ENCODE peak calls at places on chromosomes 5 and 9, in five cellular contexts. One of them, this sample, is unnamed.

GRCh38 chr5:79091064-79091463 is 20.5 kb upstream of the BHMT start:
- DNase-seq in fibroblast of lung: no peak
- DNase-seq in brain microvascular endothelial cell: no peak
- DNase-seq in Peyer's patch: no peak
- DNase-seq in choroid plexus epithelial cell: peak; percentile 13
- DNase-seq in this sample: no peak

GRCh38 chr5:173016621-173017046 is 33.1 kb downstream of the ATP6V0E1 start:
- DNase-seq in Peyer's patch: no peak
- DNase-seq in fibroblast of lung: peak; percentile 87
- DNase-seq in choroid plexus epithelial cell: peak; percentile 75
- DNase-seq in brain microvascular endothelial cell: peak; percentile 62
- DNase-seq in this sample: peak; percentile 82

GRCh38 chr5:123916331-123917121 is 404.5 kb downstream of the CSNK1G3 start:
- DNase-seq in Peyer's patch: no peak
- DNase-seq in brain microvascular endothelial cell: peak; percentile 4
- DNase-seq in fibroblast of lung: peak; percentile 95
- DNase-seq in choroid plexus epithelial cell: peak; percentile 72
- DNase-seq in this sample: peak; percentile 38

GRCh38 chr5:56711191-56711590 is 104.2 kb upstream of the MAP3K1 start:
- DNase-seq in choroid plexus epithelial cell: peak; percentile 54
- DNase-seq in Peyer's patch: no peak
- DNase-seq in brain microvascular endothelial cell: peak; percentile 60
- DNase-seq in fibroblast of lung: peak; percentile 78
- DNase-seq in this sample: peak; percentile 28

GRCh38 chr5:144684899-144685298 is 514.2 kb downstream of the KCTD16 start:
- DNase-seq in choroid plexus epithelial cell: no peak
- DNase-seq in Peyer's patch: no peak
- DNase-seq in brain microvascular endothelial cell: no peak
- DNase-seq in fibroblast of lung: no peak
- DNase-seq in this sample: no peak

GRCh38 chr9:20314981-20315380 is 307.3 kb downstream of the MLLT3 start:
- DNase-seq in fibroblast of lung: no peak
- DNase-seq in choroid plexus epithelial cell: no peak
- DNase-seq in brain microvascular endothelial cell: no peak
- DNase-seq in Peyer's patch: no peak
- DNase-seq in this sample: no peak

GRCh38 chr9:34123682-34124081 is 2.8 kb downstream of the DCAF12 start:
- DNase-seq in fibroblast of lung: no peak
- DNase-seq in Peyer's patch: peak; percentile 73
- DNase-seq in choroid plexus epithelial cell: no peak
- DNase-seq in brain microvascular endothelial cell: no peak
- DNase-seq in this sample: no peak

GRCh38 chr9:126611188-126611587 is 2.5 kb upstream of the LMX1B start:
- DNase-seq in fibroblast of lung: no peak
- DNase-seq in brain microvascular endothelial cell: no peak
- DNase-seq in Peyer's patch: no peak
- DNase-seq in choroid plexus epithelial cell: no peak
- DNase-seq in this sample: no peak

GRCh38 chr5:142886211-142886610 is 116.0 kb downstream of the ARHGAP26 start:
- DNase-seq in fibroblast of lung: peak; percentile 64
- DNase-seq in Peyer's patch: no peak
- DNase-seq in choroid plexus epithelial cell: peak; percentile 31
- DNase-seq in brain microvascular endothelial cell: peak; percentile 35
- DNase-seq in this sample: no peak

GRCh38 chr9:131845286-131846011 is 105.6 kb upstream of the RAPGEF1 start:
- DNase-seq in Peyer's patch: no peak
- DNase-seq in brain microvascular endothelial cell: no peak
- DNase-seq in choroid plexus epithelial cell: no peak
- DNase-seq in fibroblast of lung: no peak
- DNase-seq in this sample: no peak

GRCh38 chr5:180830253-180831138 is 27.9 kb upstream of the MGAT1 start:
- DNase-seq in choroid plexus epithelial cell: peak; percentile 60
- DNase-seq in Peyer's patch: peak; percentile 91
- DNase-seq in fibroblast of lung: no peak
- DNase-seq in brain microvascular endothelial cell: no peak
- DNase-seq in this sample: peak; percentile 49

GRCh38 chr5:180825768-180826525 is 23.3 kb upstream of the MGAT1 start:
- DNase-seq in choroid plexus epithelial cell: peak; percentile 71
- DNase-seq in Peyer's patch: peak; percentile 89
- DNase-seq in brain microvascular endothelial cell: peak; percentile 87
- DNase-seq in fibroblast of lung: peak; percentile 77
- DNase-seq in this sample: peak; percentile 83

GRCh38 chr5:180832638-180833068 is 28.4 kb downstream of the ZFP62 start:
- DNase-seq in fibroblast of lung: no peak
- DNase-seq in Peyer's patch: peak; percentile 74
- DNase-seq in brain microvascular endothelial cell: no peak
- DNase-seq in choroid plexus epithelial cell: no peak
- DNase-seq in this sample: no peak

GRCh38 chr5:180829711-180830110 is 27.1 kb upstream of the MGAT1 start:
- DNase-seq in Peyer's patch: no peak
- DNase-seq in brain microvascular endothelial cell: no peak
- DNase-seq in fibroblast of lung: no peak
- DNase-seq in choroid plexus epithelial cell: no peak
- DNase-seq in this sample: no peak

GRCh38 chr5:180831139-180832080 is 28.8 kb upstream of the MGAT1 start:
- DNase-seq in fibroblast of lung: peak; percentile 68
- DNase-seq in brain microvascular endothelial cell: peak; percentile 49
- DNase-seq in Peyer's patch: peak; percentile 95
- DNase-seq in choroid plexus epithelial cell: peak; percentile 74
- DNase-seq in this sample: peak; percentile 79
- TF ChIP-seq CTCF in fibroblast of lung: no peak
- TF ChIP-seq CTCF in brain microvascular endothelial cell: no peak
- TF ChIP-seq CTCF in Peyer's patch: no peak
- TF ChIP-seq CTCF in choroid plexus epithelial cell: no peak
- TF ChIP-seq CTCF in this sample: no peak

DNA sequence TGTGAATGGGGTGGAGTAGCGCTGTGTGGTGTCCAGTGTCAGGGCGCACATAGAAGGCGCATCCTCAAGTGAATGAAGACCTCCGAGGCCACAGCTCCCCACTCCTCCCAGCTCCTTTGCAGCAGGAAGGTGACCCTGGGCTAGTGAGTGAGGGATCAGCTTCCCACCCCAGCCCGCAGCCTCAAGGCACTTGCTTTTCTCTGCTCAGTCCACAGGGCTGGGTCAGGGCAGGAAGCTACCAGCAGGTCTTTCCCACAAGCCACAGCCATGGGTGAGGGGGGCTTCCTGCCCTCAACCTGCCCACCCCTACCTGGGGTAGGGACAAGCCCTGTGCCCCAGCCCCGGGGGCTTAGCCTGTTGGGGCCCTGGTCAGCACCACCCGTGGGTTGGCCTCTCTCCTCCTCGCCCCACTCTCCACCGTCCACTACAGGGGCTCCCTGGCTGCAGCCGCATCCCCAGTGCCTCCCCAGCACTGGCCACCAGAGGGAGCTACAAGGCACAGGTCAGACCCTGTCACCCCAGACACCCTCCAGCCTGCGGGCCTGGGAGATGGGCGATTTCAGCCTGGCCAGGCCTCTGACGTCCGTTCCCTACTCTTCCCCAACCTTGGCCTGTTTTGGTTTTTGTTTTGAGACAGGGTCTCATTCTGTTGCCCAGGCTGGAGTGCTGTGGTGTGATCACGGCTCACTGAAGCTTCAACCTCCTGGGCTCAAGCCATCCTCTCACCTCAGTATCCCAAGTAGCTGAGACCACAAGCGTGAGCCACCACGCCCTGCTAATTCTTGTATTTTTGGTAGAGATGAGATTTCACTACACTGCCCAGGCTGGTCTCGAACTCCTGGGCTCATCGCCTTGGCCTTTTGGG is 1.3 kb upstream of the ABCA2 start:
- DNase-seq in fibroblast of lung: peak; percentile 26
- DNase-seq in choroid plexus epithelial cell: peak; percentile 57
- DNase-seq in brain microvascular endothelial cell: peak; percentile 49
- DNase-seq in Peyer's patch: peak; percentile 91
- DNase-seq in this sample: peak; percentile 63
- H3K4me3 ChIP-seq in fibroblast of lung: no peak overlapping the region
- H3K4me3 ChIP-seq in choroid plexus epithelial cell: no peak overlapping the region
- H3K4me3 ChIP-seq in brain microvascular endothelial cell: no peak overlapping the region
- H3K4me3 ChIP-seq in Peyer's patch: peak overlapping the region; percentile 86
- H3K4me3 ChIP-seq in this sample: no peak overlapping the region

DNA sequence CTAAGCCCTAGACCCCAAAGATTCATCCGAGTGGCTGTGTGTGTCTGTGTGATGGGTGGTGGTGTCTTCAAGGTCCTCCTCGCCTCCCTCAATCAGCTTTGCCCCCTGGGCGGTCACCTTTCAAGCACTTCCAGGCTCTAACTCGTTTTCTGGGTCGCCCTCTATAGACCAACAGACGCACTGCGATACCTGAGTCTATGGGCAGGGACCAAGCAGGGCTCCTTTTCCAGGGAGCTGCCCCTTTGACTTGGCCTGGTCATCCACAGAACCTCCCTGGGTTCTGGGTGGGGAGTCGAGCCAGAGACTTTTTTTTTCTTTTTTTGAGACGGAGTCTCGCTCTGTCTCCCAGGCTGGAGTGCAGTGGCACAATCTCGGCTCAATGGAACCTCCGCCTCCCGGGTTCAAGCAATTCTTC is 1.1 kb downstream of the SLC27A4 start:
- DNase-seq in brain microvascular endothelial cell: peak; percentile 57
- DNase-seq in fibroblast of lung: peak; percentile 55
- DNase-seq in choroid plexus epithelial cell: peak; percentile 74
- DNase-seq in Peyer's patch: peak; percentile 90
- DNase-seq in this sample: peak; percentile 74
- TF ChIP-seq CTCF in brain microvascular endothelial cell: peak; percentile 86
- TF ChIP-seq CTCF in fibroblast of lung: peak; percentile 48
- TF ChIP-seq CTCF in choroid plexus epithelial cell: peak; percentile 77
- TF ChIP-seq CTCF in Peyer's patch: peak; percentile 59
- TF ChIP-seq CTCF in this sample: peak; percentile 77

DNA sequence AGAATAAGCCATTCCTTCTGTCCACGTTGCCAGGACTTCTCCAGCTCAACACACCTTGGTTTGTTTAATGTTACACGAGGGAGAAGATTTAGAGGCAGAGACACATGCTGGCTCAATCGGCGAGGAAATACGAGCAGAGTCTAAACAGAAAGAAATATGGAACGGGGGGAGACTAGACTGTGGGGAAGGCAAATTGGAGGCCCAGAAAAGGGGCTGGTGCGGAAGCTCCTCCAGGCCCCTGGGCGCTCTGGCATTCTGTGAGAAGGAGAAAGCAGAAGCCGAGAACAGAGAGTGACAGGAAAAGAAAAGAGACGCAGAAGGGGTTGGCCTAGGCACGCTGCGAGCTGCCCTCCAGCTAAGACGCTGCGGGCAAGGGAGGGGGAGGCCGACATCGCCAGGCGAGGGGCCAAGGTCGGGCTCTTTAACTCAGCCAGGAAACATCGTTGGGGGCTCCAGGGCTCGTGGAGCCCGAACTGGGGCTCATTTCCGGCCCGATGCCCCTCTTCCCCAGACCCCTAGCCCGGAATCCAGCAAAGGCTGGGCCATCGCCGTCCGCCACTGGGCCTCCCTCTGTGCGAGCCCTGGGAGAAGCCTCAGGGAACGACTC is 3.2 kb upstream of the PAX5 start:
- DNase-seq in brain microvascular endothelial cell: no peak
- DNase-seq in Peyer's patch: peak; percentile 63
- DNase-seq in fibroblast of lung: no peak
- DNase-seq in choroid plexus epithelial cell: peak; percentile 31
- DNase-seq in this sample: no peak
- H3K4me3 ChIP-seq in brain microvascular endothelial cell: peak overlapping the region; percentile 42
- H3K4me3 ChIP-seq in Peyer's patch: peak overlapping the region; percentile 57
- H3K4me3 ChIP-seq in fibroblast of lung: peak overlapping the region; percentile 45
- H3K4me3 ChIP-seq in choroid plexus epithelial cell: peak overlapping the region; percentile 47
- H3K4me3 ChIP-seq in this sample: peak overlapping the region; percentile 38

DNA sequence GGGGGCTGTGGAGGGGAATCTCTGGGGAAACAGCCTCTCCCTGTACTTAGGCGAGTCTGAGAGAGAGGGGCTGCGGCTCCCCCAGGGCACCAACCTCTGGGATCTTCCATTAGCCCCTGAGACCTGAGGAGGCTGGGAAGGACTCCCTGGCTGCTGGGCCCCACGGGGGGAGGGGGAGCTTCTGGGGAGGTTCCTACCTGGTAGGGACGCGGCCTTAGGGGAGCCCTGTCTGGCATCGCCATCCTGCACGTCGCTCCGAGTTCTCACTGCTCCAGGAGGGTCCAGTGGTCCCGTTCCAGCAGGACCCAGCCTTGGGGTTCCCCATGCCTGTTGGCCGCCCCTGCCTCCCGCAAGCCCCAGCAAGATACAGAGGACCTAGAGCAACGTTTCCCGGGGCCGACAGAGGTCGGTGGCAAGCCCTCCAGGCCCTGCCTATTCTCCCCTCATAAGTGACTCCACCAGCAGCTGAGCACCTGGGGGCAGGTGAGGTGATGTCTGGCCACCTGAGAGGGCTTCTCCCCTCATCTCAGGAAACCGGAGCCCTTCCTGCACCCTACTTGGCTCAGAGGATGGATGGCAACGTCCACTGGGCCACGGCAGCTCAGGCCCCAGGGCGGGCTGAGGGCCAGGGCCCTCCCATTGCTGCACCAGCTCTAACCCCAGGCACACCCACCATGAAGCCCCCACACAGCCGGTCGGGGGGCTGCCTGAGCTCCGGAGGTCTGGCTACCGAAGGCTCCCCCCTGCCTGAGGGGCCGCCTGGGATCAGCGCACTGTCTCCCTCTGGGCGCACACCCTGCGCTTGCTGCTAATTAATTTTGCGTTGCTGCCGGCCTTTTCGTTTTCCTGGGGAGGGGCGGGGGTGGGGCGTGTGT is 22.5 kb downstream of the TPPP start:
- DNase-seq in Peyer's patch: no peak
- DNase-seq in brain microvascular endothelial cell: no peak
- DNase-seq in choroid plexus epithelial cell: no peak
- DNase-seq in fibroblast of lung: no peak
- DNase-seq in this sample: no peak
- TF ChIP-seq CTCF in Peyer's patch: no peak
- TF ChIP-seq CTCF in brain microvascular endothelial cell: no peak
- TF ChIP-seq CTCF in choroid plexus epithelial cell: no peak
- TF ChIP-seq CTCF in fibroblast of lung: no peak
- TF ChIP-seq CTCF in this sample: no peak

DNA sequence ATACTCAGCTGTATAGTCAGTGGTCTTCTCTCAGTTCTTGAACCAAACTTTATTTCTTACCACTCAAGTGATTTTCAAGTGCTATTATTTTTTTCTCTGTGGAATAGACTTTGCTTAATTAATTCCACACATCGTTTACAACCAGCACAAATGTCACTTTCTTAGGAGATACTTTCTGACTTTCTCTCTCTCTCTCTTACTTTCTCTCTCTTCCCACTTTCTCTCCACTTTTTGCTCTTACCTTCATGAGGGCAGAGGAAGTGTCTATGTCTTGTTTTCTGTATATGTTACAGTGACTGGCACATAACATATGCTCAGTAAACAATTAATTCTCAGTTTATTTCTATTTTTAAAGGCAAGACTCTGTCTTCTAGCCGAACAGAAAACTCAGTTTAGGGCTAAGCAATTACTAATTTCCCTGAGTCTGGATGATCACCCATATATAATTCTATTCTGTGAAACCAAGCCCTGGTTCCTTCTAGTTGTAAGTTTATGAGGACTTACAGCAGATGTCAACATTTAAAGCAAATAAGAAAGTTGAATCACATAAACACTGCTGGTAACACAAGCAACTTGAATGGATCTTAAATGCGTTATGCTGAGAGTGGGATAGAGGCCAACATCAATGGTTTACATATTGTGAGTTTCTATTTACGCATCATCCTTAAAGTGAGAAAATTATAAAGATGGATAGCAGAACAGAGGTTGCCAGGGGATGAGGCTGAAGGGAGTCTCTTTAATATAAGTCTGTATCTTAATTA is 791.4 kb downstream of the MTRR start:
- DNase-seq in brain microvascular endothelial cell: no peak
- DNase-seq in Peyer's patch: no peak
- DNase-seq in choroid plexus epithelial cell: no peak
- DNase-seq in fibroblast of lung: no peak
- DNase-seq in this sample: no peak
- H3K4me3 ChIP-seq in brain microvascular endothelial cell: no peak overlapping the region
- H3K4me3 ChIP-seq in Peyer's patch: no peak overlapping the region
- H3K4me3 ChIP-seq in choroid plexus epithelial cell: no peak overlapping the region
- H3K4me3 ChIP-seq in fibroblast of lung: no peak overlapping the region
- H3K4me3 ChIP-seq in this sample: no peak overlapping the region

This sample was measured in cardiac fibroblast.